ENCODE peak calls at places on chromosome 12, in seven cellular contexts. B is stimulated activated CD4-positive, alpha-beta T cell treated with anti-CD3 and anti-CD28 coated beads, Interleukin-1b, Interleukin-23, amount 100 ng/mL, for 48 hours; K is EL; V is type B pancreatic cell; X is GM19239; N is MM.1S; F is stimulated activated naive CD4-positive, alpha-beta T cell. Z is an unnamed sample.

GRCh38 chr12:132672678-132673077 is 14.5 kb downstream of the POLE start:
- DNase-seq in B (no peak), K (no peak), V (no peak), X (no peak), N (no peak), F (no peak), Z (no peak)

GRCh38 chr12:95623554-95624170 is 72.4 kb upstream of the USP44 start:
- DNase-seq in B (peak; percentile 10), K (peak; percentile 95), V (no peak), X (no peak), N (peak; percentile 31), F (no peak), Z (peak; percentile 68)

GRCh38 chr12:116636636-116637519 is 77.7 kb downstream of the MAP1LC3B2 start:
- DNase-seq in B (no peak), K (no peak), V (no peak), X (no peak), N (no peak), F (no peak), Z (no peak)

GRCh38 chr12:106522708-106523107 is 60.1 kb upstream of the RFX4 start:
- DNase-seq in B (no peak), K (no peak), V (no peak), X (no peak), N (no peak), F (no peak), Z (peak; percentile 20)

GRCh38 chr12:89977356-89978185 is 268.9 kb upstream of the ATP2B1 start:
- DNase-seq in B (no peak), K (peak; percentile 53), V (no peak), X (no peak), N (no peak), F (no peak), Z (peak; percentile 40)

GRCh38 chr12:107663277-107663676 is 22.3 kb upstream of the PWP1 start:
- DNase-seq in B (no peak), K (no peak), V (no peak), X (no peak), N (no peak), F (no peak), Z (no peak)

GRCh38 chr12:6452908-6453630 is 1.2 kb downstream of the TAPBPL start:
- DNase-seq in B (no peak), K (no peak), V (no peak), X (no peak), N (peak; percentile 30), F (no peak), Z (no peak)

GRCh38 chr12:98373019-98373554 is 142.3 kb upstream of the TMPO start:
- DNase-seq in B (no peak), K (peak; percentile 43), V (no peak), X (no peak), N (peak; percentile 45), F (no peak), Z (peak; percentile 38)

GRCh38 chr12:115103884-115104883 is 420.2 kb upstream of the TBX3 start:
- DNase-seq in B (no peak), K (peak; percentile 3), V (no peak), X (no peak), N (no peak), F (no peak), Z (no peak)

GRCh38 chr12:53551889-53552291 is 44.6 kb upstream of the NPFF start:
- DNase-seq in B (no peak), K (no peak), V (no peak), X (no peak), N (peak; percentile 83), F (no peak), Z (no peak)

GRCh38 chr12:46887870-46888269 is 62.1 kb upstream of the SLC38A4 start:
- DNase-seq in B (no peak), K (no peak), V (no peak), X (no peak), N (no peak), F (no peak), Z (no peak)

GRCh38 chr12:93530358-93530757 is 42.1 kb upstream of the SOCS2 start:
- DNase-seq in B (no peak), K (no peak), V (peak; percentile 7), X (no peak), N (no peak), F (no peak), Z (no peak)

GRCh38 chr12:108847705-108848104 is 9.7 kb downstream of the SSH1 start:
- DNase-seq in B (no peak), K (no peak), V (no peak), X (no peak), N (no peak), F (no peak), Z (no peak)

GRCh38 chr12:13347241-13348043 is 150.9 kb downstream of the EMP1 start:
- DNase-seq in B (peak; percentile 84), K (peak; percentile 77), V (no peak), X (no peak), N (no peak), F (no peak), Z (peak; percentile 87)

GRCh38 chr12:120249875-120250795 is 15.4 kb downstream of the PXN start:
- DNase-seq in B (no peak), K (no peak), V (no peak), X (no peak), N (no peak), F (no peak), Z (no peak)

GRCh38 chr12:68833508-68833907 is 25.5 kb downstream of the MDM2 start:
- DNase-seq in B (no peak), K (no peak), V (no peak), X (no peak), N (no peak), F (no peak), Z (no peak)

GRCh38 chr12:132323171-132324010 is 6.0 kb downstream of the GALNT9 start:
- DNase-seq in B (no peak), K (no peak), V (no peak), X (no peak), N (no peak), F (no peak), Z (no peak)

GRCh38 chr12:78700565-78700964 is 164.0 kb upstream of the SYT1 start:
- DNase-seq in B (no peak), K (no peak), V (no peak), X (no peak), N (no peak), F (no peak), Z (no peak)

GRCh38 chr12:79934309-79935020 is 432 bp downstream of the PPP1R12A start:
- DNase-seq in B (peak; percentile 47), K (peak; percentile 48), V (peak; percentile 80), X (no peak), N (peak; percentile 21), F (peak; percentile 28), Z (no peak)

GRCh38 chr12:123715151-123715676 is 3.1 kb downstream of the ATP6V0A2 start:
- DNase-seq in B (no peak), K (no peak), V (no peak), X (no peak), N (no peak), F (no peak), Z (no peak)

GRCh38 chr12:129903956-129904769 is at the start of gene TMEM132D:
- DNase-seq in B (no peak), K (no peak), V (no peak), X (no peak), N (no peak), F (no peak), Z (no peak)

GRCh38 chr12:9902539-9903228 is 21.4 kb downstream of the KLRF2 start:
- DNase-seq in B (no peak), K (no peak), V (no peak), X (no peak), N (no peak), F (no peak), Z (peak; percentile 48)

GRCh38 chr12:110862331-110862730 is 15.5 kb downstream of the CCDC63 start:
- DNase-seq in B (no peak), K (no peak), V (no peak), X (no peak), N (no peak), F (no peak), Z (no peak)

Z was measured in mammary epithelial cell.